ENCODE peak calls at places on chromosomes 11 and 22, in five cellular contexts. U is endodermal cell; X is K562; Q is CD8-positive, alpha-beta T cell; H is lung. E is an unnamed sample.
A peak's percentile ranks its signal among the peaks of the same experiment; 100 is the strongest.

GRCh38 chr11:87037450-87038234 is at the start of gene TMEM135:
- DNase-seq in X (peak; percentile 98), Q (peak; percentile 83), H (peak; percentile 94), U (peak; percentile 99), E (peak; percentile 89)

GRCh38 chr11:3093281-3094191 is 36.3 kb upstream of the CARS1 start:
- DNase-seq in U (peak; percentile 75), H (no peak), X (no peak), Q (no peak), E (no peak)

GRCh38 chr22:48288541-48288940 is 1526.1 kb downstream of the TBC1D22A start:
- DNase-seq in U (no peak), X (no peak), H (no peak), Q (no peak), E (no peak)

GRCh38 chr11:63985812-63986155 is 454 bp upstream of the OTUB1 start:
- DNase-seq in H (no peak), U (no peak), Q (peak; percentile 46), X (peak; percentile 62), E (peak; percentile 62)

GRCh38 chr22:43883012-43883661 is 8.7 kb downstream of the PNPLA5 start:
- DNase-seq in Q (no peak), U (peak; percentile 93), H (no peak), X (peak; percentile 84), E (peak; percentile 7)

GRCh38 chr11:93330446-93330984 is at the start of gene DEUP1:
- DNase-seq in X (peak; percentile 85), Q (no peak), H (peak; percentile 41), U (peak; percentile 79), E (no peak)

GRCh38 chr11:69398529-69399492 is 82.7 kb upstream of the LINC01488 start:
- DNase-seq in U (no peak), X (peak; percentile 62), H (no peak), Q (no peak), E (no peak)

GRCh38 chr11:3178349-3178748 is 13.2 kb upstream of the OSBPL5 start:
- DNase-seq in U (no peak), H (no peak), Q (no peak), X (no peak), E (no peak)

GRCh38 chr22:19766506-19767426 is 6.2 kb downstream of the TBX1 start:
- DNase-seq in H (no peak), X (peak; percentile 86), U (peak; percentile 80), Q (peak; percentile 13), E (peak; percentile 12)

GRCh38 chr22:48781391-48781790 is 1046.3 kb downstream of the BRD1 start:
- DNase-seq in H (peak; percentile 25), U (peak; percentile 10), Q (no peak), X (no peak), E (no peak)

GRCh38 chr11:46438211-46438610 is 46.6 kb upstream of the CHRM4 start:
- DNase-seq in Q (no peak), H (no peak), U (no peak), X (no peak), E (no peak)

GRCh38 chr11:90448280-90448679 is 225.4 kb upstream of the CHORDC1 start:
- DNase-seq in U (no peak), X (no peak), H (no peak), Q (no peak), E (no peak)

GRCh38 chr11:128776088-128776433 is 82.2 kb downstream of the FLI1 start:
- DNase-seq in Q (no peak), X (no peak), H (no peak), U (no peak), E (no peak)

GRCh38 chr11:32012066-32012465 is 78.8 kb upstream of the RCN1 start:
- DNase-seq in U (no peak), Q (no peak), X (no peak), H (no peak), E (no peak)

GRCh38 chr11:58796333-58797049 is 48.0 kb downstream of the GLYATL2 start:
- DNase-seq in H (no peak), X (no peak), Q (no peak), U (no peak), E (no peak)

GRCh38 chr22:32695451-32695891 is 106.0 kb upstream of the TIMP3 start:
- DNase-seq in X (no peak), H (no peak), U (no peak), Q (no peak), E (no peak)

GRCh38 chr11:114318361-114318760 is 22.2 kb downstream of the NNMT start:
- DNase-seq in Q (no peak), X (no peak), U (no peak), H (no peak), E (no peak)
- TF ChIP-seq CTCF in Q (no peak), X (no peak), U (no peak), H (no peak), E (no peak)

DNA sequence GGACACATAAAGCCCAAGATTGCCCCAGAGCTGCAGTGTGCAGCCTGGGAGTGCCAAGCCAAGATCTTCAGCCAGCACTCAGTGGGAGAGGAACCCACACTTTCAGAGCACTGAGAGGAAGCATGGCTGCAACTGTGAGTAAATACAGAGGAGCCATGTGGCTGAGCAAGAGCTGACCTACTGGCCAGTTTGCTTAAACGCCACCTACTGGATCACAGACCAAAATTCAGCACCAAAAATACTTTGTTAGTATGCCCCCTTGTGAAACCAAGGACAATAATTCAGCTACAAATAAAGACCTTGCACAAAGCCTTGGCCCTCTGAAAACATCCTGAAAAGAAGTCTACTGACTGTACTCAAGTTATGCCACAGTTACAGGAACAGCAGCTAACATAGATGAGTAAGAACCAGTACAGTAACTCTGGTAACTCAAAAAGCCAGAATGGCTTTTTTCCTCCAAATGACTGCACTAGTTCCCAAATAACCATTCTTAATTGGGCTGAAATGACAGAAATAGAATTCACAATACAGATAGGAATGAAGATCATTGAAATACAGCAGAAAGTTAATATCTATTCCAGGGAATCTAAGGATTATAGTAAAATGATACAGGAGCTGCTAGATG is 10.1 kb upstream of the OR4A15 start:
- DNase-seq in H (no peak), X (peak; percentile 2), U (no peak), Q (no peak), E (no peak)
- TF ChIP-seq CTCF in H (no peak), X (peak; percentile 26), U (peak; percentile 17), Q (no peak), E (no peak)

DNA sequence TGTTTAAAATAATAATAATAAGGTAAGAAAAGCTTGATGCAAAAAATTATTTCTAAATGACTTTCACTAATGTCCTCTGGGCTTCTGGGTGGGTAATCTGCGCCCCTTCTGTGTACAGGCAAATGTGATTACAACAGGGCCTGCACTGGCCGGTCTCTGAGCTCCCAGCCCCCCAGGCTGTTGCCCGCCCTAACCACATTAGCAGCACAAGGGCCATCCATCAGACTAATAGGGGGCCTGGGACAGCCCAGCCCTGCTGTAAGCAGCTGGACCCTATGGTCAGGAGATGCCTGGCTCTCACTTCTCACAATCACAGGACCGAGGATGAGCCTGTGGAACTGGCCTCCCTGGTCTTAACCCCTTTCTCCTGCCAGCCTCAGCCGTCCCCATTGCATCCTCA is 388.4 kb downstream of the BUD13 start:
- DNase-seq in H (no peak), Q (no peak), U (no peak), X (no peak), E (no peak)
- TF ChIP-seq CTCF in H (no peak), Q (no peak), U (no peak), X (no peak), E (no peak)

GRCh38 chr11:35407041-35407440 is 12.3 kb downstream of the SLC1A2 start:
- DNase-seq in H (no peak), Q (no peak), X (no peak), U (no peak), E (no peak)

GRCh38 chr11:35415488-35415887 is 3.9 kb downstream of the SLC1A2 start:
- DNase-seq in Q (no peak), U (no peak), H (no peak), X (no peak), E (no peak)

GRCh38 chr11:35413568-35413967 is 5.8 kb downstream of the SLC1A2 start:
- DNase-seq in Q (no peak), X (no peak), H (no peak), U (no peak), E (no peak)

DNA sequence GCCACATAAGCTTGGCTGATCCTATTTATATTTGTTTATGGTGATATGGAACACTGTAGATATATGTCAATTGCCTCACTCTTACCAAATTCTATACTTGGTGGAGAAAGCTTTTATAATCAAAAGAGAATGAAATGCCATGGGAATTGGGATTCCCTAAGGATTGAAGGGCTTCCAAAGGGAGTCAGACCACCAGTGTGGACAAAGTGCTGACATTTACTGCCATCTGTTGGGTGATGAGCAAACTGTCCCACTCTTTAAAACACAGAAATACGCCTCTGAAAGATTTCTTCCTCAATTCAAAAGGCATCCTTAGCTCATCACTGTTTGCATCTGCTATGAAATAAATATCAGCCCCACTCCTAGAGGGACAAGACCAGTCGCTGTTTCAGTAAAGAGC is 7.1 kb downstream of the SLC1A2 start:
- DNase-seq in X (peak; percentile 9), H (no peak), U (no peak), Q (no peak), E (no peak)
- TF ChIP-seq CTCF in X (peak; percentile 49), H (no peak), U (peak; percentile 81), Q (peak; percentile 17), E (peak; percentile 39)

GRCh38 chr11:33999393-33999792 is 52.1 kb upstream of the CAPRIN1 start:
- DNase-seq in U (no peak), X (no peak), H (no peak), Q (no peak), E (no peak)

GRCh38 chr11:33996498-33997454 is 54.8 kb upstream of the CAPRIN1 start:
- DNase-seq in U (peak; percentile 92), Q (peak; percentile 50), H (peak; percentile 72), X (peak; percentile 88), E (peak; percentile 67)

GRCh38 chr11:34002420-34002819 is 49.1 kb upstream of the CAPRIN1 start:
- DNase-seq in U (no peak), X (no peak), H (no peak), Q (no peak), E (no peak)

GRCh38 chr11:33994937-33995336 is 56.6 kb upstream of the CAPRIN1 start:
- DNase-seq in U (no peak), H (no peak), Q (no peak), X (no peak), E (no peak)

GRCh38 chr11:33997473-33998347 is 53.8 kb upstream of the CAPRIN1 start:
- DNase-seq in U (peak; percentile 45), Q (no peak), X (peak; percentile 41), H (no peak), E (no peak)
- TF ChIP-seq CTCF in U (no peak), Q (no peak), X (no peak), H (no peak), E (no peak)

GRCh38 chr11:131572423-131572822 is 202.0 kb downstream of the NTM start:
- DNase-seq in U (no peak), Q (no peak), X (no peak), H (no peak), E (no peak)
- TF ChIP-seq CTCF in U (no peak), Q (no peak), X (no peak), H (no peak), E (no peak)

GRCh38 chr11:15216678-15217077 is 102.0 kb downstream of the INSC start:
- DNase-seq in X (peak; percentile 6), U (peak; percentile 53), Q (no peak), H (no peak), E (no peak)
- TF ChIP-seq CTCF in X (peak; percentile 64), U (peak; percentile 75), Q (peak; percentile 37), H (no peak), E (peak; percentile 23)